ENCODE peak calls at places on chromosomes 16 and 17, in nine cellular contexts. N, O, W, R, U, G, A, Q and H are unnamed samples.

GRCh38 chr16:55443855-55444254 is 35.1 kb upstream of the MMP2 start:
- DNase-seq in N (no peak), O (no peak), W (no peak), R (no peak), U (no peak), G (no peak), A (no peak), Q (no peak), H (no peak)

GRCh38 chr17:77493901-77494663 is 353.3 kb downstream of the SEC14L1 start:
- DNase-seq in N (peak), O (no peak), W (no peak), R (no peak), U (no peak), G (peak), A (no peak), Q (no peak), H (no peak)

GRCh38 chr16:13913374-13914292 is 6.3 kb upstream of the ERCC4 start:
- DNase-seq in N (no peak), O (no peak), W (no peak), R (no peak), U (no peak), G (no peak), A (no peak), Q (no peak), H (no peak)

GRCh38 chr16:85387171-85387507 is 226.0 kb upstream of the GSE1 start:
- DNase-seq in N (no peak), O (no peak), W (no peak), R (no peak), U (peak), G (peak), A (peak), Q (no peak), H (no peak)

GRCh38 chr17:33091271-33091670 is 99.6 kb downstream of the SPACA3 start:
- DNase-seq in N (no peak), O (peak), W (no peak), R (peak), U (no peak), G (no peak), A (no peak), Q (no peak), H (peak)

GRCh38 chr17:65121916-65122821 is 15.0 kb upstream of the RGS9 start:
- DNase-seq in N (peak), O (no peak), W (no peak), R (no peak), U (no peak), G (no peak), A (no peak), Q (no peak), H (peak)

GRCh38 chr16:63617990-63618763 is 1503.7 kb downstream of the CDH11 start:
- DNase-seq in N (no peak), O (peak), W (no peak), R (no peak), U (peak), G (no peak), A (peak), Q (no peak), H (peak)

GRCh38 chr17:81821603-81822311 is 11.3 kb downstream of the MCRIP1 start:
- DNase-seq in N (peak), O (peak), W (no peak), R (no peak), U (peak), G (peak), A (peak), Q (no peak), H (peak)

GRCh38 chr17:82925336-82925735 is 85.5 kb upstream of the ZNF750 start:
- DNase-seq in N (no peak), O (no peak), W (no peak), R (no peak), U (no peak), G (no peak), A (no peak), Q (no peak), H (no peak)

GRCh38 chr17:63675607-63676539 is 24.1 kb downstream of the LIMD2 start:
- DNase-seq in N (peak), O (peak), W (no peak), R (no peak), U (peak), G (peak), A (peak), Q (peak), H (peak)

GRCh38 chr17:74773871-74774286 is 2.3 kb downstream of the NAT9 start:
- DNase-seq in N (no peak), O (no peak), W (no peak), R (no peak), U (no peak), G (no peak), A (no peak), Q (no peak), H (no peak)

GRCh38 chr16:79770244-79771064 is 169.9 kb upstream of the MAF start:
- DNase-seq in N (peak), O (peak), W (no peak), R (peak), U (peak), G (peak), A (peak), Q (peak), H (peak)

GRCh38 chr17:82502207-82502606 is 17.3 kb upstream of the FOXK2 start:
- DNase-seq in N (no peak), O (no peak), W (no peak), R (no peak), U (no peak), G (no peak), A (no peak), Q (no peak), H (peak)

GRCh38 chr16:66696669-66697630 is at the start of gene CMTM4:
- DNase-seq in N (peak), O (peak), W (peak), R (no peak), U (peak), G (peak), A (peak), Q (no peak), H (peak)
- TF ChIP-seq CTCF in N (peak), O (peak), W (peak), R (no peak), U (peak), G (peak), A (no peak), Q (peak), H (peak)

GRCh38 chr16:89924925-89925307 is 1.8 kb downstream of the TUBB3 start:
- DNase-seq in N (no peak), O (peak), W (no peak), R (no peak), U (no peak), G (no peak), A (no peak), Q (no peak), H (no peak)
- H3K4me3 ChIP-seq in N (no peak), O (peak), W (peak), R (no peak), U (no peak), G (no peak), A (no peak), Q (peak), H (no peak)

DNA sequence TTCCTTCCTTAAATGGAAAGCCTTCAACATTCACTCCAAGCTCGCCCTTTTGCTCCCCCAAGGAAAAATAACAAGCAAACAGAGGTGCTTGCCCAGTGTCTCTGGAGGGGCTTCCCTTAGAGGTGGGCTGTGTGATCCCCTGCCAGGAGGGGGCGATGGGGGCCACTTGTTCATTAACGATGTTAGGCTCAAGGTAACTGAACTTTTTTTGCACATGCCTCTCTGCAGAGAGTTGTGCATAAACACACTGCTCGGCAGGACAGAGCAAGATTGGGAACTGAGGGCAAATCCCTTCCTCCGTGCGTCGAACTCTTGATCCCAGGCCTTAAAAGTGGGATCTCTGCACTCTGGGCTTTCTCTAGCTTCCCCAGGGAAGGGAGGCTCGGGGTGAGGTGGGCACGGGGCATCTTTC is 15.5 kb upstream of the NAGLU start:
- DNase-seq in N (no peak), O (no peak), W (no peak), R (no peak), U (no peak), G (peak), A (no peak), Q (no peak), H (no peak)
- TF ChIP-seq CTCF in N (no peak), O (peak), W (peak), R (peak), U (peak), G (no peak), A (no peak), Q (peak), H (peak)

DNA sequence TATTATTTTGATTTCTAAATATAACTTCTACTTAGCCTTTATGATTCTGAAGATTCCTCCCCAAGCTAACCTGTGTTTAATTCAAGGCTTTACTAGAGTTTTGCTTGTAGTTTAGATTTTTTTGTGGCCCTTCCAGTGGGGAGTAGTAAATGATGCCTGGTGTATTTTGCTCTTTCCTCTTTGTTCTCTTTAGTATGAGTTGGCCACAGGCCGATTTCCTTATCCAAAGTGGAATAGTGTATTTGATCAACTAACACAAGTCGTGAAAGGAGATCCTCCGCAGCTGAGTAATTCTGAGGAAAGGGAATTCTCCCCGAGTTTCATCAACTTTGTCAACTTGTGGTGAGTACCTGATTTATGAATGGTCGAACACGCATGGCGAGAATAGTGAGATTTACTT is 108.3 kb downstream of the MAP2K4 start:
- DNase-seq in N (no peak), O (no peak), W (no peak), R (no peak), U (no peak), G (no peak), A (no peak), Q (no peak), H (no peak)
- H3K4me3 ChIP-seq in N (no peak), O (no peak), W (no peak), R (no peak), U (no peak), G (no peak), A (no peak), Q (no peak), H (no peak)

GRCh38 chr16:71723537-71724319 is 773 bp downstream of the PHLPP2 start:
- DNase-seq in N (peak), O (peak), W (no peak), R (no peak), U (peak), G (peak), A (peak), Q (no peak), H (peak)

GRCh38 chr16:71722801-71723536 is 1.5 kb downstream of the PHLPP2 start:
- DNase-seq in N (peak), O (peak), W (no peak), R (peak), U (peak), G (peak), A (peak), Q (no peak), H (peak)

GRCh38 chr16:71724320-71724751 is at the start of gene PHLPP2:
- DNase-seq in N (no peak), O (no peak), W (no peak), R (no peak), U (no peak), G (no peak), A (no peak), Q (no peak), H (no peak)

GRCh38 chr16:71727545-71728324 is 3.2 kb upstream of the PHLPP2 start:
- DNase-seq in N (no peak), O (no peak), W (no peak), R (no peak), U (no peak), G (no peak), A (no peak), Q (no peak), H (no peak)

DNA sequence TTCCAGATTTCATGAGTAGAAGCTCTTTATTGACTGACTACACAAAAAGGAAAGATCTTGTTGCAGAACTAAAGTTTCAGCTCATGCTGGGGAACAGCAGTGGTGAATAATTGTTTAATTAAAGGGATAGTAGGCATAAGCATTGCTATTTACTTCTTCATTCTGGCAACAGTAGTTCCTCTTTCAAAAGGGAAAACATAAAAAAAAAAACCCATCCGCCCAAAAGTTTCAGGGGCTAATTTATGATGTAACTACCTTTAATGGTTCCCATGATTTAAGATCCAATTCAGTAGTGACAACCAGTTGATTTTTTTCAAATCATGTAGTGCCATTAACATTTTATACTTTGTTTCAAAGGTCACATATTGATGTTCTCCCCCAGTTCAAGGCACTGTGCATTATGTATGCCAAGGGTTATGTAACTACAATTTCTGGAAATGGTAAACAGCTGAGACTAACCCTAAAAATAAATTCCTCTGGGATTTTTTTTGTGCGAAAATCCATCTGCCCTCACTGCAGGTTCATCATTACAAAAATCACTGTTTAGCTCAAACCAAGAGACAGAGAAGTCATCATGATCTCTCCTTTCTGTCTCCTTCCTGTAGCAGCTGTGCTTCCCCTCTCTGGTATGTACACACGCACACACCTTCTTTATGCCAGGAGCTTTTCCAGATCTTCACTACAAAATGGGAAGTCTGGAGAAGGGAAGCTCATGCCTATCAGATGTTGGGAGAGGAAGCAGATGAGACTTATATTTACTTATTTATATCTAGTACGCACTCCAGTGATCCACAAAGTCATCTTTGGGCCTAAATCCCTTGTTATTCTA is 2.2 kb upstream of the PHLPP2 start:
- DNase-seq in N (no peak), O (no peak), W (no peak), R (no peak), U (no peak), G (no peak), A (no peak), Q (no peak), H (peak)
- TF ChIP-seq CTCF in N (no peak), O (no peak), W (no peak), R (no peak), U (no peak), G (no peak), A (no peak), Q (no peak), H (no peak)